ENCODE peak calls at places on chromosomes 1 and 21, in six cellular contexts. B, J, P, S, K and X are unnamed samples. For H3F3A and H3K4me1, the result is how much of the 10 kb centered on the place peaks cover.

GRCh38 chr21:44932366-44933181 is 7.3 kb upstream of the SLX9 start:
- DNase-seq in J (peak), K (no peak), S (peak), B (peak), P (no peak), X (peak)

GRCh38 chr1:170503691-170504090 is 28.3 kb upstream of the GORAB start:
- DNase-seq in K (no peak), B (no peak), S (no peak), J (no peak), P (peak), X (no peak)

GRCh38 chr1:162305969-162306368 is 70.7 kb downstream of the SPATA46 start:
- DNase-seq in B (no peak), S (no peak), K (no peak), J (peak), P (no peak), X (peak)

GRCh38 chr1:235675152-235675890 is 25.7 kb upstream of the GNG4 start:
- DNase-seq in P (peak), J (no peak), K (no peak), B (no peak), S (no peak), X (no peak)

GRCh38 chr1:201184307-201184706 is 6.3 kb upstream of the IGFN1 start:
- DNase-seq in K (no peak), S (no peak), J (no peak), B (no peak), P (no peak), X (peak)

GRCh38 chr1:12121212-12122000 is 45.4 kb upstream of the TNFRSF1B start:
- DNase-seq in J (peak), B (no peak), S (no peak), K (no peak), P (no peak), X (peak)

GRCh38 chr1:225532240-225532944 is 104.6 kb upstream of the LBR start:
- DNase-seq in J (no peak), S (no peak), K (no peak), P (no peak), B (no peak), X (no peak)

GRCh38 chr1:166089804-166090203 is 77.0 kb downstream of the FAM78B start:
- DNase-seq in K (peak), S (no peak), J (no peak), P (peak), B (no peak), X (no peak)

GRCh38 chr1:218249757-218250156 is 35.3 kb upstream of the RRP15 start:
- DNase-seq in J (no peak), S (no peak), P (no peak), K (no peak), B (no peak), X (no peak)

GRCh38 chr1:54300395-54300794 is 100.4 kb downstream of the MRPL37 start:
- DNase-seq in P (no peak), K (no peak), B (no peak), S (no peak), J (no peak), X (no peak)

GRCh38 chr1:111863401-111863800 is 107.7 kb downstream of the DDX20 start:
- DNase-seq in J (no peak), K (no peak), S (no peak), B (no peak), P (no peak), X (no peak)

GRCh38 chr1:210251680-210252490 is 19.3 kb downstream of the SERTAD4 start:
- DNase-seq in P (peak), S (peak), K (no peak), J (no peak), B (peak), X (no peak)

GRCh38 chr1:33296824-33297223 is 24.1 kb downstream of the A3GALT2 start:
- DNase-seq in K (no peak), S (no peak), B (no peak), P (no peak), J (no peak), X (no peak)

GRCh38 chr1:26482921-26483320 is 10.7 kb downstream of the HMGN2 start:
- DNase-seq in P (no peak), J (no peak), S (no peak), K (no peak), B (no peak), X (peak)

GRCh38 chr1:112337028-112337531 is 58.9 kb upstream of the CTTNBP2NL start:
- DNase-seq in J (peak), P (peak), S (peak), B (peak), K (no peak), X (peak)

GRCh38 chr21:45910548-45911221 is 70.9 kb upstream of the COL6A1 start:
- DNase-seq in S (no peak), B (no peak), K (no peak), J (no peak), P (no peak), X (no peak)

GRCh38 chr1:92934395-92935378 is 26.6 kb downstream of the DIPK1A start:
- DNase-seq in B (peak), P (no peak), J (peak), S (no peak), K (peak), X (peak)

GRCh38 chr21:25456672-25457071 is 150.6 kb downstream of the MRPL39 start:
- DNase-seq in B (no peak), S (no peak), K (no peak), P (no peak), J (peak), X (no peak)

GRCh38 chr1:198678901-198679329 is 40.1 kb downstream of the PTPRC start:
- DNase-seq in S (no peak), J (no peak), B (no peak), K (no peak), P (peak), X (no peak)

GRCh38 chr1:198679535-198680173 is 40.8 kb downstream of the PTPRC start:
- DNase-seq in K (no peak), B (no peak), S (no peak), J (no peak), P (no peak), X (no peak)

GRCh38 chr1:198677027-198677426 is 38.2 kb downstream of the PTPRC start:
- DNase-seq in P (no peak), K (no peak), B (no peak), J (peak), S (no peak), X (peak)

GRCh38 chr1:198680174-198680871 is 41.5 kb downstream of the PTPRC start:
- DNase-seq in B (no peak), K (no peak), J (peak), S (no peak), P (no peak), X (no peak)

GRCh38 chr1:198678301-198678836 is 39.5 kb downstream of the PTPRC start:
- DNase-seq in J (no peak), P (no peak), S (peak), B (no peak), K (no peak), X (no peak)
- H3F3A ChIP-seq in J (under half), P (under half), S (under half), B (under half), K (under half), X (half or more)

GRCh38 chr1:214010717-214011116 is 22.9 kb downstream of the PROX1 start:
- DNase-seq in J (no peak), B (no peak), S (no peak), P (no peak), K (no peak), X (no peak)
- H3K4me1 ChIP-seq in J (under half), B (under half), S (under half), P (under half), K (under half), X (under half)

GRCh38 chr1:213399695-213400094 is 348.7 kb downstream of the RPS6KC1 start:
- DNase-seq in K (no peak), S (peak), P (peak), B (no peak), J (no peak), X (no peak)
- TF ChIP-seq EZH2 in K (no peak), S (no peak), P (no peak), B (no peak), J (no peak), X (no peak)

DNA sequence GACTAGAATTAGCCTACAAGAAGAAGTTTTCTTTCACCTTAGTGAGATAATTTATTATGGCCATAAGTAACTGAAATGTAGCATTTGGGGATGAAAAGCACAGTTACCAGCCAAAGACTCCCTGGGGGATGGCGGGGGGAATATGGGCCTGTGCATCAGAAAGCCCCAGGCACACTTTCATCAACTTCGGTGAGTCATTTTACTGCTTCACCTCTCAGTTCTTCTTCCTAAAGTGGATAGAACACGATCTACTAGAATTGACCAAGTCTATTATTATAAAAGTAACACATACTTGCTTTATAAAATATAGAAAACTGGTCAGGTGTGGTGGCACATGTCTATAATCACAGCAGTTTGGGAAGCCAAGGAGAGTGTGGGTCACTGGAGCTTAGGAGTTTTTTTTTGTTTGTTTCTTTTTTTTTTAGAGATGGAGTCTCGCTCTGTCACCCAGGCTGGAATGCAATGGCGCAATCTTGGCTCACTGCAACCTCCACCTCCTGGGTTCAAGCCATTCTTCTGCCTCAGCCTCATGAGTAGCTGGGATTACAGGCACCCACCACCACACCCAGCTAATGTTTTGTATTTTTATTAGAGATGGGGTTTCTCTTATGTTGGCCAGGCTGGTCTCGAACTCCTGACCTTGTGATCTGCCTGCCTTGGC is 141.8 kb downstream of the ZZZ3 start:
- DNase-seq in K (no peak), S (no peak), J (peak), P (no peak), B (no peak), X (peak)
- H3F3A ChIP-seq in K (under half), S (under half), J (under half), P (under half), B (under half), X (half or more)

GRCh38 chr1:155082301-155082940 is 3.8 kb downstream of the EFNA3 start:
- DNase-seq in S (peak), K (no peak), P (no peak), B (no peak), J (no peak), X (peak)
- H3K4me1 ChIP-seq in S (under half), K (half or more), P (under half), B (half or more), J (half or more), X (under half)

GRCh38 chr1:10791117-10791951 is 5.1 kb downstream of the CASZ1 start:
- DNase-seq in K (no peak), B (no peak), P (no peak), J (no peak), S (peak), X (no peak)
- TF ChIP-seq EZH2 in K (no peak), B (no peak), P (no peak), J (no peak), S (no peak), X (no peak)

DNA sequence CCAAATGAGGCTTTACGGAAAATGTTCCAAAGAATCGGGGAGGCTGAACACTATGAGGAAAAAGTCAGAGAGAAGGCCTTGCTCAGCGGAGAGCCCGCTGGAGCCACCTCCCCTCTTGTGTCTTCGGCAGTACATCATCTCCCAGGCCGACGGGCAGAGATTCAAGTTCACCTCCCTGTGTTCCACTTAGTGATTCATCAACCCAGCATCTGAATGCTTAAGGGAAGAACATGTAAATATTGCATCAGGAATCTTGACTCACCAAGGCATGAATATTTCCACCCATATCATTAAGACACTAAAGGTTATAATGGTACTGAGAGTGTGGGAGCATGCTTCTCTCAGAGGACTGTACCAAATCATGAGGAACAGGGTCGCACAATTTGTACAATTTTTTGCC is 172.5 kb downstream of the ST6GALNAC5 start:
- DNase-seq in B (peak), K (no peak), J (peak), P (no peak), S (no peak), X (peak)
- H3F3A ChIP-seq in B (under half), K (under half), J (under half), P (under half), S (under half), X (under half)

DNA sequence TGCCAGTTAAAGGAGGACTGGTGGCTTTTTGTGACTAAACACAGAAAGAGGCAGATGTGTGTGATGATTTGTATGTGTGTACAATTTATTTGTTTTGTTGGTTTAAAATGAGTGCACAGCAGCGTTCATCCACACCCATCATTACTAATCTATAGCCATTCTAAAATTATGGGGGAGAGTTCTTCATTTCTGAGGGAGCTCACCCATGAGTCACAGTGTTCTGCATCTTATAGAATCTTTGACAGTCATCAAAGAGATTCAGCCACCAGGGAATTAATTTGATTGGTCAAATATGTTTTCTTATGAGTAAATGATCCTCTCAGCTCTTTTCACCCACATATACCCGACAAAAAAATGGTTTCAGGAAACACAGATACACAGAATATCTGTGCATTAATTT is 147.9 kb downstream of the GREM2 start:
- DNase-seq in J (peak), P (no peak), K (no peak), B (no peak), S (no peak), X (peak)
- H3K4me1 ChIP-seq in J (under half), P (under half), K (under half), B (under half), S (under half), X (under half)

DNA sequence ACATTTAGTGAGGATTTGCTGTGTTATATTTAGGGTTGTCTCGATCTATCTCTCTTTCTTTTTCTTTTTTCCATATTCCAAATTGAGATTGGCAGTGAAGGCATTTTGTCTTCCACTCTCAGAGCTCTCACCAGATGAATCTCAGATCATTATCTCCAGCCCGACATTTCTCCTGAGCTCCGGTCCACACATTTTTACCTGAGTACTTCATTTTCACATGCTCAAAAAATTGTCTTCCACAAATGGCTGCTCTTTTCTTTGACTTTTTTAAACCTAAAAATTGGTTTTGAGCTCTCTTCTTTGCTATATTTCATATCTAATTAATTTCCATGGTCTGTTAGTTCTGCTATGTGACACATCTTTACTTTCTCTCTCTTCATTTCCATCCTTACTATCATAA is 56.9 kb upstream of the ASB17 start:
- DNase-seq in K (no peak), S (no peak), P (no peak), J (no peak), B (no peak), X (no peak)
- TF ChIP-seq EZH2 in K (no peak), S (no peak), P (no peak), J (peak), B (no peak), X (no peak)

GRCh38 chr1:28070725-28071593 is 17.5 kb downstream of the EYA3 start:
- DNase-seq in K (no peak), B (no peak), S (no peak), P (no peak), J (no peak), X (no peak)

GRCh38 chr1:28073867-28074266 is 14.5 kb downstream of the EYA3 start:
- DNase-seq in B (no peak), S (no peak), P (no peak), K (no peak), J (peak), X (no peak)

GRCh38 chr1:28067523-28068090 is 20.8 kb downstream of the EYA3 start:
- DNase-seq in J (peak), K (no peak), P (no peak), B (no peak), S (no peak), X (peak)

GRCh38 chr1:28074892-28075511 is 13.4 kb downstream of the EYA3 start:
- DNase-seq in K (no peak), S (no peak), P (no peak), J (no peak), B (no peak), X (no peak)

DNA sequence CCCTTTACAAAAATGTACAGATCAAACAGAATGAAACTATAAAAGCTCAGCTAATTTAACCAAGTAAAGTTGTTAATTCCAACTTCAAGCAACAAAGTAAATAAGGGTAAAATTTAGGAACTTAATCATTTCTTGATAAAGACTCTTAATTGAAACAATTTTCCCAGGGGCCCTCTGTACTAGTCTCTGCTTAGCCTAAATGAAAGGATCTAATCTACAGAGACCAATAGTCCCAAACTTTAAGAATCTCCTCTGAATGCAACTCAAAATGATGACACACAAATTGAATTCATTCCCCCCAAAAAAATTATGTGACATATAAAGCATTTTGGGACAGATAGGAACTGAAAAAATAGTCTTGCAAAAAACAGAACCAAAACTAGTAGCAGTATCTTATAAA is 16.6 kb downstream of the EYA3 start:
- DNase-seq in S (no peak), P (no peak), B (no peak), K (no peak), J (no peak), X (no peak)
- H3F3A ChIP-seq in S (under half), P (under half), B (under half), K (under half), J (under half), X (under half)